ENCODE peak calls at places on chromosomes 12 and 14, in five cellular contexts. G is GM23248; B is foreskin fibroblast; O is mesendoderm; T is activated T-cell treated with anti-CD3 and anti-CD28 coated beads, Interleukin-2, amount 50 U/mL, for 72 hours. L is an unnamed sample.

GRCh38 chr12:100601626-100602025 is 28.1 kb downstream of the GAS2L3 start:
- DNase-seq in G (no peak), B (no peak), O (no peak), T (no peak), L (no peak)

GRCh38 chr12:76413121-76413520 is 64.9 kb upstream of the BBS10 start:
- DNase-seq in G (no peak), B (no peak), O (no peak), T (no peak), L (no peak)

GRCh38 chr12:108930155-108930554 is 50.3 kb downstream of the DAO start:
- DNase-seq in G (no peak), B (no peak), O (no peak), T (no peak), L (no peak)

GRCh38 chr14:101854366-101854765 is 92.9 kb downstream of the PPP2R5C start:
- DNase-seq in G (no peak), B (no peak), O (peak), T (no peak), L (no peak)

GRCh38 chr12:27667540-27667939 is 28.7 kb upstream of the REP15 start:
- DNase-seq in G (peak), B (peak), O (no peak), T (no peak), L (no peak)

GRCh38 chr12:101181776-101182175 is 28.3 kb downstream of the SLC5A8 start:
- DNase-seq in G (peak), B (no peak), O (no peak), T (no peak), L (no peak)

GRCh38 chr12:3520168-3520567 is 29.2 kb downstream of the PRMT8 start:
- DNase-seq in G (no peak), B (no peak), O (no peak), T (no peak), L (no peak)

GRCh38 chr12:14327717-14328116 is 37.8 kb upstream of the ATF7IP start:
- DNase-seq in G (peak), B (peak), O (no peak), T (no peak), L (no peak)

GRCh38 chr12:43836455-43836989 is 641 bp downstream of the TMEM117 start:
- DNase-seq in G (peak), B (peak), O (no peak), T (no peak), L (no peak)

GRCh38 chr12:65881348-65881961 is 57.2 kb downstream of the HMGA2 start:
- DNase-seq in G (peak), B (peak), O (peak), T (no peak), L (no peak)

GRCh38 chr14:37584211-37585100 is 10.6 kb downstream of the FOXA1 start:
- DNase-seq in G (no peak), B (no peak), O (no peak), T (no peak), L (no peak)

GRCh38 chr14:104978774-104979691 is 859 bp upstream of the AHNAK2 start:
- DNase-seq in G (no peak), B (no peak), O (no peak), T (no peak), L (no peak)

GRCh38 chr14:64857979-64858740 is 21.5 kb downstream of the SPTB start:
- DNase-seq in G (no peak), B (no peak), O (peak), T (no peak), L (no peak)

GRCh38 chr12:122471324-122472226 is 29.2 kb downstream of the ZCCHC8 start:
- DNase-seq in G (peak), B (peak), O (peak), T (no peak), L (no peak)

GRCh38 chr12:5163661-5164060 is 120.0 kb downstream of the KCNA5 start:
- DNase-seq in G (peak), B (no peak), O (no peak), T (no peak), L (no peak)